ENCODE peak calls at places on chromosome 1, in five cellular contexts. One of them, this sample, is unnamed.

GRCh38 chr1:60132985-60133673 is 59.6 kb upstream of the C1orf87 start:
- DNase-seq in adrenal gland: no peak
- DNase-seq in testis: no peak
- DNase-seq in heart left ventricle: no peak
- DNase-seq in A549: no peak
- DNase-seq in this sample: no peak

GRCh38 chr1:1250828-1251284 is 4.3 kb upstream of the C1QTNF12 start:
- DNase-seq in A549: no peak
- DNase-seq in testis: no peak
- DNase-seq in heart left ventricle: no peak
- DNase-seq in adrenal gland: no peak
- DNase-seq in this sample: no peak

GRCh38 chr1:207004931-207005830 is 27.4 kb downstream of the C1orf116 start:
- DNase-seq in testis: peak
- DNase-seq in A549: peak
- DNase-seq in heart left ventricle: peak
- DNase-seq in adrenal gland: peak
- DNase-seq in this sample: peak

GRCh38 chr1:226723640-226724532 is 15.2 kb downstream of the ITPKB start:
- DNase-seq in testis: peak
- DNase-seq in adrenal gland: no peak
- DNase-seq in heart left ventricle: peak
- DNase-seq in A549: no peak
- DNase-seq in this sample: peak

GRCh38 chr1:18673976-18674375 is 43.3 kb downstream of the PAX7 start:
- DNase-seq in testis: no peak
- DNase-seq in heart left ventricle: no peak
- DNase-seq in A549: peak
- DNase-seq in adrenal gland: no peak
- DNase-seq in this sample: no peak

GRCh38 chr1:23395162-23395724 is 25.6 kb upstream of the ZNF436 start:
- DNase-seq in testis: no peak
- DNase-seq in A549: no peak
- DNase-seq in adrenal gland: no peak
- DNase-seq in heart left ventricle: no peak
- DNase-seq in this sample: no peak

GRCh38 chr1:241802849-241803248 is 45.2 kb upstream of the EXO1 start:
- DNase-seq in A549: peak
- DNase-seq in testis: no peak
- DNase-seq in adrenal gland: no peak
- DNase-seq in heart left ventricle: no peak
- DNase-seq in this sample: no peak

GRCh38 chr1:231893400-231894102 is 267.0 kb downstream of the DISC1 start:
- DNase-seq in adrenal gland: no peak
- DNase-seq in A549: no peak
- DNase-seq in testis: no peak
- DNase-seq in heart left ventricle: no peak
- DNase-seq in this sample: no peak

GRCh38 chr1:230891984-230892383 is 23.7 kb upstream of the C1orf198 start:
- DNase-seq in testis: no peak
- DNase-seq in heart left ventricle: no peak
- DNase-seq in adrenal gland: no peak
- DNase-seq in A549: no peak
- DNase-seq in this sample: no peak

GRCh38 chr1:18229620-18230019 is 122.0 kb downstream of the IGSF21 start:
- DNase-seq in adrenal gland: no peak
- DNase-seq in A549: no peak
- DNase-seq in heart left ventricle: no peak
- DNase-seq in testis: no peak
- DNase-seq in this sample: no peak

GRCh38 chr1:187051618-187052232 is 223.0 kb downstream of the PLA2G4A start:
- DNase-seq in A549: peak
- DNase-seq in adrenal gland: no peak
- DNase-seq in testis: no peak
- DNase-seq in heart left ventricle: no peak
- DNase-seq in this sample: no peak

GRCh38 chr1:27597036-27597435 is 6.9 kb downstream of the AHDC1 start:
- DNase-seq in testis: no peak
- DNase-seq in adrenal gland: no peak
- DNase-seq in A549: no peak
- DNase-seq in heart left ventricle: no peak
- DNase-seq in this sample: no peak

GRCh38 chr1:34479731-34480130 is 275.1 kb upstream of the GJB5 start:
- DNase-seq in testis: no peak
- DNase-seq in adrenal gland: no peak
- DNase-seq in heart left ventricle: no peak
- DNase-seq in A549: no peak
- DNase-seq in this sample: no peak

GRCh38 chr1:23793861-23794731 is 3.2 kb downstream of the LYPLA2 start:
- DNase-seq in adrenal gland: no peak
- DNase-seq in A549: no peak
- DNase-seq in heart left ventricle: no peak
- DNase-seq in testis: no peak
- DNase-seq in this sample: no peak

GRCh38 chr1:944341-945325 is 14.4 kb downstream of the NOC2L start:
- DNase-seq in testis: peak
- DNase-seq in A549: peak
- DNase-seq in adrenal gland: peak
- DNase-seq in heart left ventricle: peak
- DNase-seq in this sample: no peak

GRCh38 chr1:212512731-212513559 is 80.2 kb downstream of the NENF start:
- DNase-seq in adrenal gland: no peak
- DNase-seq in A549: peak
- DNase-seq in testis: no peak
- DNase-seq in heart left ventricle: no peak
- DNase-seq in this sample: peak

GRCh38 chr1:41791667-41792484 is 126.8 kb downstream of the HIVEP3 start:
- DNase-seq in heart left ventricle: no peak
- DNase-seq in A549: no peak
- DNase-seq in adrenal gland: no peak
- DNase-seq in testis: no peak
- DNase-seq in this sample: no peak

GRCh38 chr1:35958558-35958957 is 27.7 kb downstream of the AGO3 start:
- DNase-seq in heart left ventricle: no peak
- DNase-seq in testis: no peak
- DNase-seq in adrenal gland: no peak
- DNase-seq in A549: no peak
- DNase-seq in this sample: no peak

GRCh38 chr1:27332536-27333281 is 9.1 kb upstream of the SYTL1 start:
- DNase-seq in testis: peak
- DNase-seq in heart left ventricle: no peak
- DNase-seq in adrenal gland: no peak
- DNase-seq in A549: no peak
- DNase-seq in this sample: no peak

GRCh38 chr1:181635108-181635507 is 151.8 kb downstream of the CACNA1E start:
- DNase-seq in heart left ventricle: no peak
- DNase-seq in testis: no peak
- DNase-seq in adrenal gland: no peak
- DNase-seq in A549: no peak
- DNase-seq in this sample: no peak

GRCh38 chr1:235504122-235504493 is at the start of gene B3GALNT2:
- DNase-seq in adrenal gland: no peak
- DNase-seq in heart left ventricle: no peak
- DNase-seq in A549: no peak
- DNase-seq in testis: no peak
- DNase-seq in this sample: no peak

GRCh38 chr1:235507623-235508022 is 3.4 kb upstream of the B3GALNT2 start:
- DNase-seq in A549: no peak
- DNase-seq in testis: no peak
- DNase-seq in adrenal gland: no peak
- DNase-seq in heart left ventricle: no peak
- DNase-seq in this sample: no peak

GRCh38 chr1:235502601-235503332 is 1.5 kb downstream of the B3GALNT2 start:
- DNase-seq in A549: no peak
- DNase-seq in heart left ventricle: no peak
- DNase-seq in adrenal gland: no peak
- DNase-seq in testis: no peak
- DNase-seq in this sample: no peak

GRCh38 chr1:235503333-235504121 is 725 bp downstream of the B3GALNT2 start:
- DNase-seq in heart left ventricle: peak
- DNase-seq in testis: peak
- DNase-seq in A549: peak
- DNase-seq in adrenal gland: peak
- DNase-seq in this sample: peak

GRCh38 chr1:235504494-235505222 is 406 bp upstream of the B3GALNT2 start:
- DNase-seq in testis: peak
- DNase-seq in heart left ventricle: peak
- DNase-seq in A549: peak
- DNase-seq in adrenal gland: peak
- DNase-seq in this sample: peak
- TF ChIP-seq POLR2A in testis: peak
- TF ChIP-seq POLR2A in heart left ventricle: peak
- TF ChIP-seq POLR2A in A549: peak
- TF ChIP-seq POLR2A in adrenal gland: peak
- TF ChIP-seq POLR2A in this sample: peak

GRCh38 chr1:2588661-2589330 is 2.2 kb downstream of the PRXL2B start:
- DNase-seq in adrenal gland: no peak
- DNase-seq in A549: no peak
- DNase-seq in heart left ventricle: no peak
- DNase-seq in testis: no peak
- DNase-seq in this sample: no peak

GRCh38 chr1:2587860-2588571 is 1.4 kb downstream of the PRXL2B start:
- DNase-seq in A549: no peak
- DNase-seq in heart left ventricle: no peak
- DNase-seq in adrenal gland: no peak
- DNase-seq in testis: no peak
- DNase-seq in this sample: no peak

GRCh38 chr1:2585318-2586092 is 1.1 kb upstream of the PRXL2B start:
- DNase-seq in heart left ventricle: peak
- DNase-seq in A549: peak
- DNase-seq in adrenal gland: peak
- DNase-seq in testis: peak
- DNase-seq in this sample: peak

GRCh38 chr1:2586154-2587070 is at the start of gene PRXL2B:
- DNase-seq in A549: peak
- DNase-seq in heart left ventricle: peak
- DNase-seq in adrenal gland: peak
- DNase-seq in testis: peak
- DNase-seq in this sample: peak

DNA sequence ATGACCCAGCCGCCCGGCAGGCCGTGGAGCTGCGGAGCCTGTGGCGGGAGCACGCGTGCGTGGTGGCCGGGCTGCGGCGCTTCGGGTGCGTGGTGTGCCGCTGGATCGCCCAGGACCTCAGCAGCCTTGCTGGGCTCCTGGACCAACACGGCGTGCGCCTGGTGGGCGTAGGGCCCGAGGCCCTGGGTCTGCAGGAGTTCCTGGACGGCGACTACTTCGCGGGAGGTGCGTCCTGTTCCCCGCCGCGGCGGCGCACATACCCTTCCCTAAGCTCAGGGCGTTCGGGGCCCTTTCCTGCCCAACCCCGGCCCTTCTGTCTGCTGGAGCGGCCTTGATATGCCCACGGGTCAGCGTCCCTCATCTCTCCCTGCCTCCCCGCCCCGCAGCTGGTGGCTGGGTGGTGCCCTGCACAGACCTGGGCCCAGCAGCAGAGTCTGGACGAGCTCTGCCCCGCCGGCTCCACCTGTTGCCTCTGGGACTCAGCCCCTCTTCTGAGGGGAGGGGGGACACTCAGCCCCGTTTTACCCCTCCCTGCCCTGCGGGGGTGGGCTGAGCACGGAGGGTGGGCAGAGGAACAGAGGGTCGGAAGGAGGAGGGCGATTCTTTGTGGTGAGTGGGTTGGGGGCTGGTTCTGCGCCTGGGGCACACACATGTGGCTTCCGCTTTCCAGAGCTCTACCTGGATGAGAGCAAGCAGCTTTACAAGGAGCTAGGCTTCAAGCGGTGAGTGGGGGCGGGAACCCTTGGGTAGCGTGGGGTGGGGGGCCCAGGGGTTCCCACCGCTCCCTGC is 688 bp downstream of the PRXL2B start:
- DNase-seq in heart left ventricle: no peak
- DNase-seq in A549: peak
- DNase-seq in adrenal gland: no peak
- DNase-seq in testis: no peak
- DNase-seq in this sample: no peak
- TF ChIP-seq POLR2A in heart left ventricle: no peak
- TF ChIP-seq POLR2A in A549: peak
- TF ChIP-seq POLR2A in adrenal gland: no peak
- TF ChIP-seq POLR2A in testis: no peak
- TF ChIP-seq POLR2A in this sample: no peak

GRCh38 chr1:93346472-93346991 is 825 bp downstream of the DR1 start:
- DNase-seq in heart left ventricle: peak
- DNase-seq in A549: peak
- DNase-seq in adrenal gland: no peak
- DNase-seq in testis: peak
- DNase-seq in this sample: no peak

GRCh38 chr1:93344886-93345632 is 648 bp upstream of the DR1 start:
- DNase-seq in heart left ventricle: no peak
- DNase-seq in adrenal gland: no peak
- DNase-seq in testis: no peak
- DNase-seq in A549: no peak
- DNase-seq in this sample: no peak

GRCh38 chr1:93347319-93347899 is 1.7 kb downstream of the DR1 start:
- DNase-seq in adrenal gland: no peak
- DNase-seq in testis: no peak
- DNase-seq in heart left ventricle: no peak
- DNase-seq in A549: no peak
- DNase-seq in this sample: no peak

GRCh38 chr1:93344484-93344883 is 1.2 kb upstream of the DR1 start:
- DNase-seq in adrenal gland: no peak
- DNase-seq in heart left ventricle: no peak
- DNase-seq in A549: no peak
- DNase-seq in testis: peak
- DNase-seq in this sample: no peak

GRCh38 chr1:93345633-93346471 is at the start of gene DR1:
- DNase-seq in testis: peak
- DNase-seq in A549: peak
- DNase-seq in adrenal gland: peak
- DNase-seq in heart left ventricle: peak
- DNase-seq in this sample: peak
- TF ChIP-seq POLR2A in testis: peak
- TF ChIP-seq POLR2A in A549: peak
- TF ChIP-seq POLR2A in adrenal gland: peak
- TF ChIP-seq POLR2A in heart left ventricle: no peak
- TF ChIP-seq POLR2A in this sample: peak

GRCh38 chr1:184622136-184622823 is 132.4 kb downstream of the EDEM3 start:
- DNase-seq in testis: peak
- DNase-seq in heart left ventricle: peak
- DNase-seq in adrenal gland: peak
- DNase-seq in A549: peak
- DNase-seq in this sample: peak
- TF ChIP-seq POLR2A in testis: no peak
- TF ChIP-seq POLR2A in heart left ventricle: no peak
- TF ChIP-seq POLR2A in adrenal gland: no peak
- TF ChIP-seq POLR2A in A549: no peak
- TF ChIP-seq POLR2A in this sample: no peak

GRCh38 chr1:153727463-153728304 is at the start of gene INTS3:
- DNase-seq in adrenal gland: peak
- DNase-seq in A549: peak
- DNase-seq in heart left ventricle: peak
- DNase-seq in testis: peak
- DNase-seq in this sample: peak
- TF ChIP-seq POLR2A in adrenal gland: peak
- TF ChIP-seq POLR2A in A549: peak
- TF ChIP-seq POLR2A in heart left ventricle: no peak
- TF ChIP-seq POLR2A in testis: peak
- TF ChIP-seq POLR2A in this sample: peak

GRCh38 chr1:183023601-183024351 is 556 bp downstream of the LAMC1 start:
- DNase-seq in A549: peak
- DNase-seq in heart left ventricle: peak
- DNase-seq in adrenal gland: peak
- DNase-seq in testis: peak
- DNase-seq in this sample: peak
- TF ChIP-seq POLR2A in A549: peak
- TF ChIP-seq POLR2A in heart left ventricle: no peak
- TF ChIP-seq POLR2A in adrenal gland: no peak
- TF ChIP-seq POLR2A in testis: no peak
- TF ChIP-seq POLR2A in this sample: no peak

GRCh38 chr1:176893625-176894352 is 270.7 kb downstream of the ASTN1 start:
- DNase-seq in heart left ventricle: no peak
- DNase-seq in A549: no peak
- DNase-seq in testis: no peak
- DNase-seq in adrenal gland: no peak
- DNase-seq in this sample: no peak
- TF ChIP-seq POLR2A in heart left ventricle: no peak
- TF ChIP-seq POLR2A in A549: no peak
- TF ChIP-seq POLR2A in testis: no peak
- TF ChIP-seq POLR2A in adrenal gland: no peak
- TF ChIP-seq POLR2A in this sample: no peak